ENCODE peak calls at places on chromosomes 1 and 21, in six cellular contexts. U is breast epithelium, V is neural progenitor cell, R is caudate nucleus, S is fibroblast of lung, M is SJSA1. P is an unnamed sample.

GRCh38 chr1:201486158-201486557 is 17.2 kb upstream of the PHLDA3 start:
- DNase-seq in U (no peak), V (no peak), R (no peak), S (no peak), M (no peak), P (peak)

GRCh38 chr1:3174487-3175247 is 105.7 kb downstream of the PRDM16 start:
- DNase-seq in U (peak), V (no peak), R (no peak), S (peak), M (no peak), P (peak)

GRCh38 chr21:16046625-16047340 is 317.0 kb downstream of the USP25 start:
- DNase-seq in U (no peak), V (no peak), R (no peak), S (peak), M (no peak), P (no peak)

GRCh38 chr1:35178874-35179380 is 14.0 kb downstream of the SFPQ start:
- DNase-seq in U (no peak), V (no peak), R (no peak), S (no peak), M (no peak), P (no peak)

GRCh38 chr1:60848583-60849188 is 233.7 kb upstream of the NFIA start:
- DNase-seq in U (no peak), V (peak), R (no peak), S (peak), M (peak), P (no peak)

GRCh38 chr21:20443558-20444155 is 554.6 kb upstream of the NCAM2 start:
- DNase-seq in U (no peak), V (peak), R (no peak), S (no peak), M (no peak), P (no peak)

GRCh38 chr1:150322310-150322709 is 977 bp downstream of the PRPF3 start:
- DNase-seq in U (no peak), V (no peak), R (no peak), S (no peak), M (no peak), P (no peak)

GRCh38 chr21:41835711-41836154 is 43.4 kb downstream of the PRDM15 start:
- DNase-seq in U (no peak), V (no peak), R (no peak), S (no peak), M (no peak), P (no peak)

GRCh38 chr1:177686929-177687328 is 282.9 kb downstream of the SEC16B start:
- DNase-seq in U (no peak), V (peak), R (no peak), S (no peak), M (no peak), P (no peak)

GRCh38 chr1:86247553-86248279 is 91.1 kb upstream of the COL24A1 start:
- DNase-seq in U (no peak), V (no peak), R (no peak), S (peak), M (no peak), P (no peak)

GRCh38 chr1:85328713-85329376 is 52.4 kb upstream of the BCL10 start:
- DNase-seq in U (no peak), V (no peak), R (no peak), S (peak), M (peak), P (peak)

GRCh38 chr1:58968360-58968952 is 184.6 kb upstream of the JUN start:
- DNase-seq in U (peak), V (no peak), R (no peak), S (peak), M (no peak), P (peak)

GRCh38 chr1:221605569-221605968 is 136.3 kb downstream of the DUSP10 start:
- DNase-seq in U (no peak), V (no peak), R (no peak), S (no peak), M (no peak), P (no peak)

GRCh38 chr1:221604948-221605347 is 136.9 kb downstream of the DUSP10 start:
- DNase-seq in U (no peak), V (no peak), R (no peak), S (no peak), M (no peak), P (no peak)

GRCh38 chr1:221601166-221601565 is 140.7 kb downstream of the DUSP10 start:
- DNase-seq in U (no peak), V (no peak), R (no peak), S (no peak), M (no peak), P (no peak)

GRCh38 chr1:221606216-221606615 is 135.7 kb downstream of the DUSP10 start:
- DNase-seq in U (no peak), V (no peak), R (no peak), S (no peak), M (no peak), P (no peak)

DNA sequence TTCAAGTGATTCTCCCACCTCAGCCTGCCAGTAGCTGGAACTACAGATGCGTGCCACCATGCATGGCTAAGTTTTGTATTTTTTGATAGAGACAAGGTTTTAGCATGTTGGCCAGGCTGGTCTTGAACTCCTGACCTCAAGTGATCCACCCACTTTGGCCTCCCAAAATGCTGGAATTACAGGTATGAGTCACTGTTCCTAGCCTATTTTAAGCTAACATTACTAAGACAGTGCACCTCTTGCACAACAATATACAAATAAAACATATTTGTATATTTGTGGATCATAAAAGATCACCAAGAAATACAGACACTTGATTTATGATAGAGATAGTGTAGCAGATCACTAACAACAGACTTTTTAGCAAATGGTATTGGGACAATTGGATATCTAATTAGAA is 139.0 kb downstream of the DUSP10 start:
- DNase-seq in U (no peak), V (no peak), R (no peak), S (peak), M (no peak), P (no peak)
- H3K27ac ChIP-seq in U (no peak), V (no peak), R (no peak), S (no peak), M (no peak), P (no peak)

DNA sequence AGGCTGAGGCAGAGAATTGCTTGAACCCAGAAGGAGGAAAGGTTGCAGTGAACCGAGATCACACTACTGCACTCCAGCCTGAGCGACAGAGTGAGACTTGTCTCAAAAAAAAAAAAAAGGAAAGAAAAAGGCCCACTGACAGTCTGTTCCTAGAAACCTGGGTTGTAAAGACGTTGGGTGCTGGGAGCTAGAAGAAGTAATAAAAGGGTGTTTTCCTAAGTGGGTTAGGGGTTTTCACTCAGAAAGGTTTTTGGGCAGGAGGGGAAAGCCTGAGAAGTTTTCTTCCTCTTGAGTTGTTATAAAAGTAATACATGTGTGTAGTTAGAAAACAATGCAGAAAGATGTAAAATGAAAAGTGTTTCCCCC is 25.4 kb downstream of the CELA3A start:
- DNase-seq in U (no peak), V (no peak), R (no peak), S (no peak), M (no peak), P (no peak)
- H3K27ac ChIP-seq in U (no peak), V (no peak), R (no peak), S (no peak), M (no peak), P (no peak)

GRCh38 chr1:22104074-22104473 is 38.8 kb downstream of the WNT4 start:
- DNase-seq in U (no peak), V (no peak), R (no peak), S (no peak), M (no peak), P (no peak)

GRCh38 chr1:22102746-22103145 is 40.2 kb downstream of the WNT4 start:
- DNase-seq in U (no peak), V (no peak), R (no peak), S (no peak), M (no peak), P (no peak)

GRCh38 chr1:22101199-22101598 is 41.7 kb downstream of the WNT4 start:
- DNase-seq in U (no peak), V (no peak), R (no peak), S (no peak), M (no peak), P (no peak)

GRCh38 chr1:22100168-22100567 is 42.7 kb downstream of the WNT4 start:
- DNase-seq in U (no peak), V (no peak), R (no peak), S (no peak), M (no peak), P (no peak)

DNA sequence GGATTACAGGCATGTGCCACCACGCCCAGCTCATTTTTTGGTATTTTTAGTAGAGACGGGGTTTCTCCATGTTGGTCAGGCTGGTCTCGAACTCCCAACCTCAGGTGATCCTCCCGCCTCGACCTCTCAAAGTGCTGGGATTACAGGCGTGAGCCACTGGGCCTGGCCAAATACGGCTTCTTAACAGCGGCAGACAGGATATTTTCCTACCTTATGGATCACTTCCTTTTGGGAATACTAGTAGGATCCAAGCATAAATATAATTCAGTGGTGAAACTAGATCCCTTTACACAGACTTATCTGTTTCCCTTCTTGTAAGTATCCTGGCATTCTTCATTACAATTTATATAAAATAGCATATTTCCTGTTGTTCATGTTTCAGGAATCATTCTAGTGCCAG is 40.9 kb downstream of the WNT4 start:
- DNase-seq in U (no peak), V (no peak), R (no peak), S (no peak), M (no peak), P (no peak)
- H3K27ac ChIP-seq in U (no peak), V (no peak), R (no peak), S (no peak), M (peak), P (no peak)

DNA sequence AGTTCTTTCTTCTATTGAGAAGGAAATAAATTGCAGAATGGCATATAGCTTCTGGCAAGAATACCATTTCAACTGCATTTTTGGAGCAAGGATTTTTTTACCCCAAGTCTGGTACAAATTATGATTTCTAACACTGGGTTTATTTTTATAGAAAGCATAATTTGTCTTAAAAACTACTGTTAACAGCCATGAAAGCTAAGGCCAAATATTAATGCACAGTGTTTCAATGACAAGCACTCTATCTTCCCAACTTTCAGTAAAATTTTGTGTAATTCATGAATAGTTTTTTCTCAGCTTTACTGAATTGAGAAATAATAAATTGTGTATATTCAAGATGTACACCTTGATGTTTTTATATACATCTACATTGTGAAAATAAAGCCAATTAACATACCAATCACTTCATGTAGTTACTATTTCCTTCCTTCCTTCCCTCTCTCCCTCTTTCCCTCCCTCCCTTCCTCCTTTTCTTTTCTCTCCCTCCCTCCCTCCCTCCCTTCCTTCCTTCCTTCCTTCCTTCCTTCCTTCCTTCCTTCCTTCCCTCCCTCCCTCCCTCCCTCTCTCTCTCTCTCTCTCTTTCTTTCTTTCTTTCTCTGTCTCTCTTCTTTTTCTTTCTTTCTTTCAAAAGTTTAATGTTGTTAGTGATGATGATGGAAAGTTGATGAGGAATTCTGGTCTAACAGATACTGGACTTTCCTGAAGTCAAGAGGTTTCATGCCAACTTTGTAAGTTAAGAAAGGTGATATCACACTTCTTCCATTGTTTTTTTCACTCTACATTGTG is 47.0 kb upstream of the HMCN1 start:
- DNase-seq in U (no peak), V (no peak), R (no peak), S (no peak), M (no peak), P (no peak)
- H3K27ac ChIP-seq in U (no peak), V (no peak), R (no peak), S (no peak), M (no peak), P (no peak)

GRCh38 chr1:156479093-156480014 is 21.2 kb downstream of the MEF2D start:
- DNase-seq in U (no peak), V (no peak), R (no peak), S (no peak), M (no peak), P (no peak)
- H3K27ac ChIP-seq in U (peak), V (no peak), R (peak), S (peak), M (no peak), P (peak)

DNA sequence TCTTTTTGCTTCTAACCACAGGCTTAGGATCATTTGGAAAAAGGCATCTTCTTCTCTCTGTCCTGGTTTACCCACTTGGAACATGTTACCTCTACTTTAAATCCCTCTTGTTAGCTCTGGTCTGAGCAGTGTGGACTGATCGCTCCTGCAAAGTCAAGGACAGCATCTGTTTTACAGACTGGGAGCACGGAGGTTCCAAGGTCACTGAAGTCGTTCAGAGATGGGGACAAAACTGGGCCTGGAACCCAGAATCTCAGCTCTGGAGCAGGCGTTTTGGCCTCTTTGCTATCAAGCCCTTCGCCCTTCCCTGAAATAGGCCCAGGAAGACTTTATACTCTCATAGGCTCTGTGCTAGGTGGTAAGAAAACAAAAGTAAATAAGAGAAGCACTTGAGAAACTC is 11.3 kb upstream of the MUTYH start:
- DNase-seq in U (no peak), V (no peak), R (no peak), S (no peak), M (no peak), P (no peak)
- H3K27ac ChIP-seq in U (no peak), V (no peak), R (no peak), S (no peak), M (no peak), P (no peak)

GRCh38 chr1:42175314-42176054 is 10.9 kb upstream of the GUCA2A start:
- DNase-seq in U (no peak), V (no peak), R (no peak), S (no peak), M (no peak), P (no peak)

GRCh38 chr1:42173961-42174715 is 9.6 kb upstream of the GUCA2A start:
- DNase-seq in U (no peak), V (no peak), R (no peak), S (peak), M (no peak), P (no peak)

GRCh38 chr1:42172394-42173133 is 8.0 kb upstream of the GUCA2A start:
- DNase-seq in U (no peak), V (no peak), R (peak), S (no peak), M (no peak), P (peak)

GRCh38 chr1:42171679-42172266 is 7.2 kb upstream of the GUCA2A start:
- DNase-seq in U (no peak), V (no peak), R (no peak), S (no peak), M (no peak), P (no peak)

DNA sequence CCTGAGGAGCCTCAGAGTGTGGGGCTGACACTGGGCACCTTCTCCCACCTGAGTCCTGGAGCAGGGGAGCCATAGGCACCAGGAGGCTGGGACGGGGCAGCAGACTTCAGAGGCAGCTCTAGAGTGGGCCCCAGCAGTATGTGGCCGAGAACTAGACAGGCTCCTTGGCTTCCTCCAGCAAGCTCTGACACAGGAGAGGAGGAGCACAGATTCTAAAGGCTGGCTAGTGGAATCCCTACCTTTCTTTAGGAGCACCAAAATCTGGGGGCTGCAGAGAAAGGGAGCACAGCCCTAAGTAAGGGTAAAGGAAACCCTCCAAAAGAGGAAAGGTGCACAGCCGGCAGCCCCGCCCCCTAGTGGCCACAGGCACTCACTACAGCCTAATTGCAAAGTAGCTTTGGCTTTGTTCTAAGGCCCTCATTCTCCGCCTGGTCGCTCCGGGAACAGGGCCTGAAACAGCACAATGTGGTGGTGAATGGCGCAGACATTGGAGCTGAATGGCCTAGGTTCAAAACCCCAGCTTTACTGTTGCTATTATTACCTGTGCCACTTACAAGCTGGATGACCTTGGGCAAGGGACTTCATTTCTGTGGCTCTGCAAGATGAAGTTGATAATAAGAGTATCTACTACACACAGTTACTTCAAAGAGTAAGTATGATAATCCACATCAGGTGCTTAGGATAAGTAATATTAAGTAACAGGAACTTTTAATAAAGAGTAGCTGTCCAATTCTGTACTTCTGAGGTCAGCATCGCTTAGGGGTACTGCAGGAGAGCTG is 8.8 kb upstream of the GUCA2A start:
- DNase-seq in U (peak), V (peak), R (peak), S (peak), M (peak), P (peak)
- H3K27ac ChIP-seq in U (peak), V (no peak), R (no peak), S (no peak), M (no peak), P (peak)

GRCh38 chr1:16913616-16913865 is 8.2 kb upstream of the CROCC start:
- DNase-seq in U (no peak), V (no peak), R (no peak), S (no peak), M (no peak), P (no peak)
- H3K27ac ChIP-seq in U (peak), V (no peak), R (peak), S (peak), M (peak), P (peak)

DNA sequence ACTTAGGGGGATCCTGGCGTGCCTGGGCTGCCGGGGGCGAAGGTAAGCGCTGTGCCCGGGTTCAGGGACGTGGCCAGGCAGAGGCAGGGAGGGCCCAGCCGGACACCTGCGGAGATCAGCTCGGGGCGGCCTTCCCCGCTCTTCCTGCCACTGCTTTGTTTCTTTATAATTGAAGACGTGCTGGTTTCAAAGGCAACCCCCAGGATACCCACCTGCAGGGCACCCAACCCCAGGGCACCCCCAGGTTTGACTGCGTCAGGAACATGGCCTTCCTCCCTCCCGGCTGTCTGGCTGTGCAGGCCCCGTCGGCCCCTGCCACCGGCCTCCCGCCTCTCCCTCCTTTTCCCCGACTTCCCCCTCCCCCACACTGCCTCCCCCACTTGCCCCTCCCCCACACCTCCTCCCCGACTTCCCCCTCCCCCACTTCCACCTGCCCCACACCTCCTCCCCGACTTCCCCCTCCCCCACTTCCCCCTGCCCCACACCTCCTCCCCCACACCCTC is 52.7 kb downstream of the SLC19A1 start:
- DNase-seq in U (no peak), V (no peak), R (no peak), S (no peak), M (no peak), P (no peak)
- H3K27ac ChIP-seq in U (no peak), V (no peak), R (no peak), S (no peak), M (no peak), P (no peak)

GRCh38 chr1:173295995-173296394 is 88.9 kb upstream of the TNFSF4 start:
- DNase-seq in U (no peak), V (no peak), R (no peak), S (peak), M (no peak), P (no peak)

GRCh38 chr1:173295391-173295790 is 88.3 kb upstream of the TNFSF4 start:
- DNase-seq in U (no peak), V (no peak), R (no peak), S (peak), M (no peak), P (no peak)

GRCh38 chr1:173297798-173298391 is 90.8 kb upstream of the TNFSF4 start:
- DNase-seq in U (no peak), V (no peak), R (no peak), S (peak), M (no peak), P (no peak)

GRCh38 chr1:173300249-173301044 is 93.3 kb upstream of the TNFSF4 start:
- DNase-seq in U (no peak), V (no peak), R (no peak), S (no peak), M (no peak), P (no peak)

GRCh38 chr1:173294853-173295252 is 87.7 kb upstream of the TNFSF4 start:
- DNase-seq in U (no peak), V (no peak), R (no peak), S (peak), M (no peak), P (no peak)
- H3K27ac ChIP-seq in U (no peak), V (no peak), R (no peak), S (no peak), M (no peak), P (no peak)